ENCODE peak calls at places on chromosomes 1 and 21, in five cellular contexts. One of them, this sample, is unnamed.

GRCh38 chr21:33232640-33233039 is 2.9 kb downstream of the IFNAR2 start:
- DNase-seq in psoas muscle: no peak
- DNase-seq in MM.1S: peak; percentile 23
- DNase-seq in A549: no peak
- DNase-seq in sigmoid colon: no peak
- DNase-seq in this sample: no peak

GRCh38 chr1:73782901-73783300 is 415.1 kb downstream of the LRRIQ3 start:
- DNase-seq in psoas muscle: no peak
- DNase-seq in MM.1S: no peak
- DNase-seq in A549: no peak
- DNase-seq in sigmoid colon: no peak
- DNase-seq in this sample: no peak

GRCh38 chr1:235843458-235843857 is 23.2 kb downstream of the LYST start:
- DNase-seq in psoas muscle: no peak
- DNase-seq in MM.1S: peak; percentile 25
- DNase-seq in A549: peak; percentile 45
- DNase-seq in sigmoid colon: no peak
- DNase-seq in this sample: no peak

GRCh38 chr1:30081379-30082102 is 641.8 kb downstream of the MATN1 start:
- DNase-seq in psoas muscle: no peak
- DNase-seq in MM.1S: no peak
- DNase-seq in A549: no peak
- DNase-seq in sigmoid colon: no peak
- DNase-seq in this sample: no peak

GRCh38 chr1:161956097-161956496 is 67.6 kb downstream of the OLFML2B start:
- DNase-seq in psoas muscle: no peak
- DNase-seq in MM.1S: no peak
- DNase-seq in A549: no peak
- DNase-seq in sigmoid colon: no peak
- DNase-seq in this sample: no peak

GRCh38 chr1:117623698-117624097 is 17.9 kb downstream of the TENT5C start:
- DNase-seq in psoas muscle: no peak
- DNase-seq in MM.1S: peak; percentile 44
- DNase-seq in A549: no peak
- DNase-seq in sigmoid colon: no peak
- DNase-seq in this sample: no peak

GRCh38 chr1:211616231-211617031 is 37.5 kb upstream of the SLC30A1 start:
- DNase-seq in psoas muscle: no peak
- DNase-seq in MM.1S: no peak
- DNase-seq in A549: no peak
- DNase-seq in sigmoid colon: peak; percentile 80
- DNase-seq in this sample: no peak

GRCh38 chr1:1621682-1622577 is 6.6 kb downstream of the MIB2 start:
- DNase-seq in psoas muscle: peak; percentile 94
- DNase-seq in MM.1S: no peak
- DNase-seq in A549: no peak
- DNase-seq in sigmoid colon: no peak
- DNase-seq in this sample: no peak

GRCh38 chr1:22471078-22471477 is 19.4 kb downstream of the ZBTB40 start:
- DNase-seq in psoas muscle: peak; percentile 60
- DNase-seq in MM.1S: no peak
- DNase-seq in A549: no peak
- DNase-seq in sigmoid colon: peak; percentile 77
- DNase-seq in this sample: no peak

GRCh38 chr1:186154651-186155050 is 220.4 kb downstream of the TPR start:
- DNase-seq in psoas muscle: no peak
- DNase-seq in MM.1S: no peak
- DNase-seq in A549: no peak
- DNase-seq in sigmoid colon: no peak
- DNase-seq in this sample: no peak

GRCh38 chr1:158521666-158522058 is 32.5 kb downstream of the OR6Y1 start:
- DNase-seq in psoas muscle: no peak
- DNase-seq in MM.1S: no peak
- DNase-seq in A549: no peak
- DNase-seq in sigmoid colon: no peak
- DNase-seq in this sample: no peak

GRCh38 chr1:220594356-220594755 is 66.4 kb downstream of the MARK1 start:
- DNase-seq in psoas muscle: no peak
- DNase-seq in MM.1S: no peak
- DNase-seq in A549: no peak
- DNase-seq in sigmoid colon: no peak
- DNase-seq in this sample: no peak

GRCh38 chr1:83033682-83034081 is 965.2 kb downstream of the TTLL7 start:
- DNase-seq in psoas muscle: no peak
- DNase-seq in MM.1S: no peak
- DNase-seq in A549: no peak
- DNase-seq in sigmoid colon: no peak
- DNase-seq in this sample: no peak

GRCh38 chr1:27609210-27609555 is 5.2 kb upstream of the AHDC1 start:
- DNase-seq in psoas muscle: no peak
- DNase-seq in MM.1S: no peak
- DNase-seq in A549: no peak
- DNase-seq in sigmoid colon: no peak
- DNase-seq in this sample: no peak

GRCh38 chr1:9589144-9589718 is 520 bp downstream of the TMEM201 start:
- DNase-seq in psoas muscle: no peak
- DNase-seq in MM.1S: peak; percentile 51
- DNase-seq in A549: no peak
- DNase-seq in sigmoid colon: no peak
- DNase-seq in this sample: no peak

GRCh38 chr1:115982399-115982798 is 6.1 kb downstream of the SLC22A15 start:
- DNase-seq in psoas muscle: no peak
- DNase-seq in MM.1S: no peak
- DNase-seq in A549: no peak
- DNase-seq in sigmoid colon: no peak
- DNase-seq in this sample: no peak

GRCh38 chr1:76764638-76765572 is 102.4 kb upstream of the ST6GALNAC5 start:
- DNase-seq in psoas muscle: no peak
- DNase-seq in MM.1S: no peak
- DNase-seq in A549: no peak
- DNase-seq in sigmoid colon: no peak
- DNase-seq in this sample: no peak

GRCh38 chr21:44917446-44918106 is 3.1 kb downstream of the ITGB2 start:
- DNase-seq in psoas muscle: peak; percentile 31
- DNase-seq in MM.1S: no peak
- DNase-seq in A549: no peak
- DNase-seq in sigmoid colon: no peak
- DNase-seq in this sample: no peak

GRCh38 chr1:163056832-163057231 is 12.3 kb upstream of the RGS4 start:
- DNase-seq in psoas muscle: no peak
- DNase-seq in MM.1S: no peak
- DNase-seq in A549: no peak
- DNase-seq in sigmoid colon: no peak
- DNase-seq in this sample: no peak

GRCh38 chr1:54371038-54371935 is 34.9 kb downstream of the SSBP3 start:
- DNase-seq in psoas muscle: no peak
- DNase-seq in MM.1S: no peak
- DNase-seq in A549: no peak
- DNase-seq in sigmoid colon: no peak
- DNase-seq in this sample: no peak

GRCh38 chr1:201999625-202000238 is 10.7 kb upstream of the ELF3 start:
- DNase-seq in psoas muscle: no peak
- DNase-seq in MM.1S: peak; percentile 61
- DNase-seq in A549: peak; percentile 83
- DNase-seq in sigmoid colon: no peak
- DNase-seq in this sample: peak; percentile 79

GRCh38 chr1:18956189-18957135 is at the start of gene IFFO2:
- DNase-seq in psoas muscle: peak; percentile 99
- DNase-seq in MM.1S: peak; percentile 90
- DNase-seq in A549: peak; percentile 87
- DNase-seq in sigmoid colon: peak; percentile 99
- DNase-seq in this sample: peak; percentile 81

GRCh38 chr1:236469466-236469865 is 54.3 kb upstream of the LGALS8 start:
- DNase-seq in psoas muscle: no peak
- DNase-seq in MM.1S: no peak
- DNase-seq in A549: no peak
- DNase-seq in sigmoid colon: no peak
- DNase-seq in this sample: no peak

GRCh38 chr1:244861683-244862082 is 2.7 kb downstream of the HNRNPU start:
- DNase-seq in psoas muscle: no peak
- DNase-seq in MM.1S: no peak
- DNase-seq in A549: no peak
- DNase-seq in sigmoid colon: no peak
- DNase-seq in this sample: no peak

GRCh38 chr21:45416619-45417018 is 11.7 kb downstream of the COL18A1 start:
- DNase-seq in psoas muscle: peak; percentile 2
- DNase-seq in MM.1S: no peak
- DNase-seq in A549: no peak
- DNase-seq in sigmoid colon: peak; percentile 41
- DNase-seq in this sample: no peak

GRCh38 chr21:16633851-16634521 is 878.9 kb upstream of the CXADR start:
- DNase-seq in psoas muscle: no peak
- DNase-seq in MM.1S: no peak
- DNase-seq in A549: no peak
- DNase-seq in sigmoid colon: no peak
- DNase-seq in this sample: no peak

GRCh38 chr1:192986110-192986747 is 72.9 kb downstream of the UCHL5 start:
- DNase-seq in psoas muscle: no peak
- DNase-seq in MM.1S: no peak
- DNase-seq in A549: no peak
- DNase-seq in sigmoid colon: no peak
- DNase-seq in this sample: no peak

GRCh38 chr1:115056395-115056798 is 26.8 kb downstream of the TSHB start:
- DNase-seq in psoas muscle: no peak
- DNase-seq in MM.1S: no peak
- DNase-seq in A549: no peak
- DNase-seq in sigmoid colon: no peak
- DNase-seq in this sample: peak; percentile 67

GRCh38 chr1:242556276-242556675 is 31.8 kb upstream of the PLD5 start:
- DNase-seq in psoas muscle: no peak
- DNase-seq in MM.1S: no peak
- DNase-seq in A549: no peak
- DNase-seq in sigmoid colon: no peak
- DNase-seq in this sample: no peak

GRCh38 chr1:67124455-67124854 is 10.3 kb downstream of the C1orf141 start:
- DNase-seq in psoas muscle: no peak
- DNase-seq in MM.1S: no peak
- DNase-seq in A549: no peak
- DNase-seq in sigmoid colon: no peak
- DNase-seq in this sample: no peak

GRCh38 chr21:36209626-36210171 is 53.1 kb downstream of the DOP1B start:
- DNase-seq in psoas muscle: no peak
- DNase-seq in MM.1S: peak; percentile 78
- DNase-seq in A549: peak; percentile 81
- DNase-seq in sigmoid colon: no peak
- DNase-seq in this sample: peak; percentile 85

GRCh38 chr1:205523261-205523890 is 18.9 kb downstream of the CDK18 start:
- DNase-seq in psoas muscle: no peak
- DNase-seq in MM.1S: no peak
- DNase-seq in A549: no peak
- DNase-seq in sigmoid colon: no peak
- DNase-seq in this sample: no peak

GRCh38 chr1:76697361-76697760 is 169.9 kb upstream of the ST6GALNAC5 start:
- DNase-seq in psoas muscle: no peak
- DNase-seq in MM.1S: no peak
- DNase-seq in A549: no peak
- DNase-seq in sigmoid colon: no peak
- DNase-seq in this sample: no peak

GRCh38 chr1:231040800-231041704 is 998 bp upstream of the FAM89A start:
- DNase-seq in psoas muscle: peak; percentile 54
- DNase-seq in MM.1S: no peak
- DNase-seq in A549: no peak
- DNase-seq in sigmoid colon: peak; percentile 69
- DNase-seq in this sample: no peak
- H3K4me3 ChIP-seq in psoas muscle: peak overlapping the region; percentile 77
- H3K4me3 ChIP-seq in MM.1S: peak overlapping the region; percentile 79
- H3K4me3 ChIP-seq in A549: peak overlapping the region; percentile 91
- H3K4me3 ChIP-seq in sigmoid colon: peak overlapping the region; percentile 58
- H3K4me3 ChIP-seq in this sample: peak overlapping the region; percentile 37

DNA sequence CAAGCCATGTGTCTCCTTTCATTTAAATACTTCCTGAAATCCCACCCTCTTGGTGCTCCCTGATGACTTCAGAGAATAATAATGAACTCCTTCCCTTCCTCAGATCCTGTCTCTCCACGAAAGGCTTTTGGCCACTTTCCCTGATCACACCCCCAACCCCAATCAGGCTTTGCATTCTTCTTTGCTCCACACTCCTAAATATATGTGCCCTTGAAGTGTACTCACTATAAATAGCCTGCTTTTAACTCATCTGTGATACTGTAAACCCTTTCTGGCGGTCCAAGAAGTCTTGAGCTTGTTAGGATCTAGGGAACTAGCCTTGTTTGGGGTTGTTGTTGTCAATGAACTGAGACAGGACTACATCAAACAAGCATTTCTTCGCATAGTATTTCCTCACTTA is 16.1 kb upstream of the LRRC52 start:
- DNase-seq in psoas muscle: no peak
- DNase-seq in MM.1S: no peak
- DNase-seq in A549: no peak
- DNase-seq in sigmoid colon: no peak
- DNase-seq in this sample: no peak
- H3K4me1 ChIP-seq in psoas muscle: peaks cover 18% of the 10 kb centered on the region
- H3K4me1 ChIP-seq in MM.1S: peaks cover 5% of the 10 kb centered on the region
- H3K4me1 ChIP-seq in A549: no peaks in the 10 kb centered on the region
- H3K4me1 ChIP-seq in sigmoid colon: no peaks in the 10 kb centered on the region
- H3K4me1 ChIP-seq in this sample: no peaks in the 10 kb centered on the region

GRCh38 chr1:61081135-61081636 is 1.2 kb upstream of the NFIA start:
- DNase-seq in psoas muscle: no peak
- DNase-seq in MM.1S: no peak
- DNase-seq in A549: no peak
- DNase-seq in sigmoid colon: no peak
- DNase-seq in this sample: no peak
- H3K4me3 ChIP-seq in psoas muscle: peak overlapping the region; percentile 90
- H3K4me3 ChIP-seq in MM.1S: peak overlapping the region; percentile 70
- H3K4me3 ChIP-seq in A549: peak overlapping the region; percentile 91
- H3K4me3 ChIP-seq in sigmoid colon: peak overlapping the region; percentile 79
- H3K4me3 ChIP-seq in this sample: peak overlapping the region; percentile 73

GRCh38 chr1:15413563-15414449 is 4.1 kb downstream of the EFHD2 start:
- DNase-seq in psoas muscle: no peak
- DNase-seq in MM.1S: no peak
- DNase-seq in A549: no peak
- DNase-seq in sigmoid colon: no peak
- DNase-seq in this sample: no peak

GRCh38 chr1:15411593-15412487 is 2.2 kb downstream of the EFHD2 start:
- DNase-seq in psoas muscle: peak; percentile 65
- DNase-seq in MM.1S: no peak
- DNase-seq in A549: no peak
- DNase-seq in sigmoid colon: no peak
- DNase-seq in this sample: no peak

GRCh38 chr1:15412488-15412800 is 2.8 kb downstream of the EFHD2 start:
- DNase-seq in psoas muscle: no peak
- DNase-seq in MM.1S: no peak
- DNase-seq in A549: no peak
- DNase-seq in sigmoid colon: no peak
- DNase-seq in this sample: no peak

GRCh38 chr1:15414450-15414823 is 4.7 kb downstream of the EFHD2 start:
- DNase-seq in psoas muscle: no peak
- DNase-seq in MM.1S: no peak
- DNase-seq in A549: no peak
- DNase-seq in sigmoid colon: no peak
- DNase-seq in this sample: no peak

DNA sequence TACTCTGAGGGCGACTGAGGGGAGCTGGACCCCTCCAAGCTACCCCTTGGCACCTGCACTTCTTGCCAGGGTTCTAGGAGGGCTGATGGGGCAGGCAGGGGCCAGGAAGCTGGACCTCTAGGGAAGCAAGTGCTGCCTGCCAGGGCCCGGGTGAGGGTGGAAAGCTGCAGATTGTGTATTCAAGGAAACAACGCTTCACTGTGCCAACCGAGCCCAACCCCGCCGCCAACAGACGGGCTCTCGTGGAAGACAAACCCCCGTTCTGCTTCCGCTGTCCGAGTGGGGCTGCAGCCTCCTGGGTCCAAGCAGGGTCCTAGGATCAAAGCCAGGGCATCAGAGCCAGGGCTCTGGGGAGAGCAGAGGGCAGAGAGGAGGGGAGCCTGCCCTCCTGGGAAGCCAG is 3.2 kb downstream of the EFHD2 start:
- DNase-seq in psoas muscle: no peak
- DNase-seq in MM.1S: no peak
- DNase-seq in A549: no peak
- DNase-seq in sigmoid colon: no peak
- DNase-seq in this sample: no peak
- H3K4me1 ChIP-seq in psoas muscle: no peaks in the 10 kb centered on the region
- H3K4me1 ChIP-seq in MM.1S: no peaks in the 10 kb centered on the region
- H3K4me1 ChIP-seq in A549: peaks cover 75% of the 10 kb centered on the region
- H3K4me1 ChIP-seq in sigmoid colon: peaks cover 58% of the 10 kb centered on the region
- H3K4me1 ChIP-seq in this sample: peaks cover 28% of the 10 kb centered on the region

This sample was measured in NT2/D1.